ENCODE peak calls at places on chromosome 15, in eight cellular contexts. E, F, P, Q, Y, L, N and S are unnamed samples.

GRCh38 chr15:72217216-72217615 is 13.8 kb downstream of the PKM start:
- DNase-seq in E (no peak), F (no peak), P (no peak), Q (no peak), Y (no peak), L (no peak), N (no peak), S (no peak)

GRCh38 chr15:55795031-55795430 is 52.1 kb upstream of the PRTG start:
- DNase-seq in E (no peak), F (no peak), P (no peak), Q (no peak), Y (no peak), L (no peak), N (no peak), S (no peak)

GRCh38 chr15:36688310-36689102 is 109.1 kb downstream of the CDIN1 start:
- DNase-seq in E (no peak), F (peak; percentile 48), P (no peak), Q (no peak), Y (no peak), L (no peak), N (no peak), S (no peak)

GRCh38 chr15:27846722-27847420 is 252.2 kb downstream of the OCA2 start:
- DNase-seq in E (no peak), F (no peak), P (no peak), Q (no peak), Y (no peak), L (no peak), N (no peak), S (no peak)

GRCh38 chr15:78149805-78150751 is 916 bp downstream of the IDH3A start:
- DNase-seq in E (no peak), F (no peak), P (no peak), Q (no peak), Y (no peak), L (peak; percentile 63), N (no peak), S (no peak)

GRCh38 chr15:63611217-63611616 is 14.0 kb downstream of the FBXL22 start:
- DNase-seq in E (no peak), F (no peak), P (no peak), Q (no peak), Y (no peak), L (no peak), N (no peak), S (no peak)

GRCh38 chr15:84824260-84824690 is 7.1 kb downstream of the ALPK3 start:
- DNase-seq in E (no peak), F (no peak), P (no peak), Q (no peak), Y (peak; percentile 66), L (no peak), N (peak; percentile 83), S (peak; percentile 69)

GRCh38 chr15:67510597-67511225 is 10.2 kb upstream of the C15orf61 start:
- DNase-seq in E (no peak), F (peak; percentile 80), P (no peak), Q (no peak), Y (no peak), L (no peak), N (no peak), S (no peak)

GRCh38 chr15:49868348-49868747 is 247.5 kb downstream of the DTWD1 start:
- DNase-seq in E (no peak), F (no peak), P (no peak), Q (no peak), Y (no peak), L (no peak), N (no peak), S (no peak)

GRCh38 chr15:81037952-81038743 is 37.4 kb downstream of the TLNRD1 start:
- DNase-seq in E (no peak), F (no peak), P (no peak), Q (no peak), Y (no peak), L (no peak), N (no peak), S (no peak)

GRCh38 chr15:77076325-77076915 is 5.5 kb upstream of the TSPAN3 start:
- DNase-seq in E (no peak), F (no peak), P (no peak), Q (no peak), Y (no peak), L (no peak), N (no peak), S (no peak)

GRCh38 chr15:75036269-75036668 is 12.9 kb downstream of the PPCDC start:
- DNase-seq in E (no peak), F (no peak), P (no peak), Q (peak; percentile 60), Y (no peak), L (peak; percentile 96), N (no peak), S (no peak)

GRCh38 chr15:88612186-88612796 is 8.8 kb upstream of the AEN start:
- DNase-seq in E (no peak), F (no peak), P (no peak), Q (no peak), Y (no peak), L (no peak), N (no peak), S (no peak)

GRCh38 chr15:33894193-33894592 is 74.1 kb upstream of the CHRM5 start:
- DNase-seq in E (no peak), F (no peak), P (no peak), Q (no peak), Y (no peak), L (no peak), N (no peak), S (no peak)

GRCh38 chr15:44812029-44812517 is 75.7 kb downstream of the TRIM69 start:
- DNase-seq in E (no peak), F (no peak), P (no peak), Q (peak; percentile 87), Y (no peak), L (no peak), N (no peak), S (no peak)

GRCh38 chr15:80747317-80748053 is 31.7 kb upstream of the CEMIP start:
- DNase-seq in E (no peak), F (no peak), P (no peak), Q (no peak), Y (no peak), L (peak; percentile 38), N (no peak), S (no peak)

GRCh38 chr15:35311607-35312006 is 226.5 kb upstream of the NANOGP8 start:
- DNase-seq in E (no peak), F (no peak), P (no peak), Q (no peak), Y (no peak), L (no peak), N (no peak), S (no peak)

GRCh38 chr15:72231847-72232461 is 964 bp upstream of the PKM start:
- DNase-seq in E (peak; percentile 44), F (peak; percentile 82), P (peak; percentile 73), Q (no peak), Y (peak; percentile 47), L (peak; percentile 93), N (no peak), S (peak; percentile 76)

GRCh38 chr15:67820147-67820991 is 4.9 kb upstream of the SKOR1 start:
- DNase-seq in E (no peak), F (no peak), P (no peak), Q (peak; percentile 34), Y (peak; percentile 5), L (no peak), N (no peak), S (no peak)

GRCh38 chr15:25674948-25675347 is 188.2 kb downstream of the ATP10A start:
- DNase-seq in E (no peak), F (no peak), P (no peak), Q (no peak), Y (peak; percentile 81), L (no peak), N (peak; percentile 34), S (peak; percentile 70)

GRCh38 chr15:55224892-55225291 is 28.2 kb upstream of the RSL24D1 start:
- DNase-seq in E (no peak), F (no peak), P (no peak), Q (no peak), Y (no peak), L (peak; percentile 19), N (no peak), S (no peak)

GRCh38 chr15:26537653-26538052 is 235.2 kb downstream of the GABRB3 start:
- DNase-seq in E (no peak), F (no peak), P (no peak), Q (no peak), Y (no peak), L (no peak), N (no peak), S (no peak)

DNA sequence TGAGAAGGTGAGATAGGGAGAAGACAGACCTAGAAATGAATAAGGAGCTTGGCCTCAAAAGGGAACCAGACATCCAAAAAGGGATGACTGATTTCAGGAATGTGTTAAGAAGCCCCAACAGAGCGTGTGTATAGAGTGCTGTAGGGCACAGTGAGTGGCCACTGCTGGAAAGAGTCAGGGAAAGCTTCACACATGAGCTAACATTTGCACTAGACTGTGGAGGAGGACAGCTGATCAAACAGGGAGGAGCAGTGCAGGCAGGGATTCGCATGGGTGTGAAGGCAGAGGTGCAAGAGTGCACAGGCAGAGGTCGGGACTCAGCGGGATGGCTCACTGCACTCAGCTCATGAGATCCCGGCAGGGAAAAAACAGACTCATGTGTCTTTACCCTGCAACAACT is 61.8 kb downstream of the NPTN start:
- DNase-seq in E (no peak), F (no peak), P (no peak), Q (no peak), Y (no peak), L (no peak), N (no peak), S (no peak)
- H3K36me3 ChIP-seq in E (peaks cover 91% of the 10 kb centered on the region), F (peaks cover 53% of the 10 kb centered on the region), P (peaks cover 14% of the 10 kb centered on the region), Q (no peaks in the 10 kb centered on the region), Y (peaks cover 76% of the 10 kb centered on the region), L (peaks cover 4% of the 10 kb centered on the region), N (no peaks in the 10 kb centered on the region), S (no peaks in the 10 kb centered on the region)

GRCh38 chr15:96746621-96747155 is 416.2 kb downstream of the NR2F2 start:
- DNase-seq in E (no peak), F (no peak), P (no peak), Q (no peak), Y (no peak), L (no peak), N (no peak), S (no peak)

DNA sequence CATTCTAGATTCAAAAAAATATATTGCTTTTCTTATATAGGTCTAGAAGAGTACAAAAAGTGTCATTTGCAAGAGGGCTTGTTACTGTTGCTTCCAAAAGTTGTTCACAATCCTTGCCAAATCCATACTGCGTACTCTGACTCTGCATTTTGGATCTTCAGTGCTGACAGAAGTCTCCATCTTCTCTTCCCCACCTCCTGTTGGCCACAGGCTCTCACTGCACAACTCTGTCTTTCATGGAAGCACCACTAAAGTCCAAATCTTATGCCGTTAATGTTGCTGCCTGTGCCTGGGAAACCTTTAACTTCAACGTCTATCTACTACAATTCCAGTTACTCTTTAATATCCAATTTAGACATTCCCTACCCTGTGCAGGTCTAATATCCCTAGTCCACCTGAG is 419.9 kb downstream of the NR2F2 start:
- DNase-seq in E (no peak), F (no peak), P (no peak), Q (no peak), Y (no peak), L (peak; percentile 18), N (no peak), S (no peak)
- H3K36me3 ChIP-seq in E (no peaks in the 10 kb centered on the region), F (no peaks in the 10 kb centered on the region), P (no peaks in the 10 kb centered on the region), Q (no peaks in the 10 kb centered on the region), Y (no peaks in the 10 kb centered on the region), L (no peaks in the 10 kb centered on the region), N (no peaks in the 10 kb centered on the region), S (no peaks in the 10 kb centered on the region)

GRCh38 chr15:98826658-98827057 is 178.3 kb downstream of the IGF1R start:
- DNase-seq in E (no peak), F (no peak), P (no peak), Q (no peak), Y (no peak), L (no peak), N (no peak), S (no peak)
- H3K36me3 ChIP-seq in E (no peaks in the 10 kb centered on the region), F (peaks cover 7% of the 10 kb centered on the region), P (no peaks in the 10 kb centered on the region), Q (no peaks in the 10 kb centered on the region), Y (no peaks in the 10 kb centered on the region), L (peaks cover 2% of the 10 kb centered on the region), N (no peaks in the 10 kb centered on the region), S (no peaks in the 10 kb centered on the region)

GRCh38 chr15:32688151-32688639 is 29.6 kb upstream of the GREM1 start:
- DNase-seq in E (no peak), F (peak; percentile 41), P (no peak), Q (no peak), Y (no peak), L (no peak), N (no peak), S (no peak)
- H3K36me3 ChIP-seq in E (no peaks in the 10 kb centered on the region), F (no peaks in the 10 kb centered on the region), P (no peaks in the 10 kb centered on the region), Q (no peaks in the 10 kb centered on the region), Y (no peaks in the 10 kb centered on the region), L (no peaks in the 10 kb centered on the region), N (no peaks in the 10 kb centered on the region), S (no peaks in the 10 kb centered on the region)